ENCODE peak calls at places on chromosomes 1 and 21, in ten cellular contexts. One of them, this sample, is unnamed.

GRCh38 chr1:144551543-144552424 is 40.9 kb upstream of the PPIAL4F start:
- DNase-seq in brain microvascular endothelial cell: peak
- DNase-seq in K562: peak
- DNase-seq in spleen: peak
- DNase-seq in ureter: peak
- DNase-seq in dorsolateral prefrontal cortex: peak
- DNase-seq in RPMI8226: peak
- DNase-seq in HCT116: peak
- DNase-seq in activated CD4-positive, alpha-beta memory T cell treated with anti-CD3 and anti-CD28 coated beads, Interleukin-2, amount 10 ng/mL, durations not matched to agents 7 days and 5 days: peak
- DNase-seq in GM13977: peak
- DNase-seq in this sample: peak

GRCh38 chr1:3196577-3197245 is 127.7 kb downstream of the PRDM16 start:
- DNase-seq in brain microvascular endothelial cell: no peak
- DNase-seq in K562: no peak
- DNase-seq in spleen: no peak
- DNase-seq in ureter: no peak
- DNase-seq in dorsolateral prefrontal cortex: no peak
- DNase-seq in RPMI8226: no peak
- DNase-seq in HCT116: no peak
- DNase-seq in activated CD4-positive, alpha-beta memory T cell treated with anti-CD3 and anti-CD28 coated beads, Interleukin-2, amount 10 ng/mL, durations not matched to agents 7 days and 5 days: no peak
- DNase-seq in GM13977: no peak
- DNase-seq in this sample: no peak

GRCh38 chr1:116503535-116504307 is 67.1 kb downstream of the CD58 start:
- DNase-seq in brain microvascular endothelial cell: no peak
- DNase-seq in K562: peak
- DNase-seq in spleen: peak
- DNase-seq in ureter: peak
- DNase-seq in dorsolateral prefrontal cortex: no peak
- DNase-seq in RPMI8226: no peak
- DNase-seq in HCT116: no peak
- DNase-seq in activated CD4-positive, alpha-beta memory T cell treated with anti-CD3 and anti-CD28 coated beads, Interleukin-2, amount 10 ng/mL, durations not matched to agents 7 days and 5 days: peak
- DNase-seq in GM13977: no peak
- DNase-seq in this sample: no peak

GRCh38 chr1:229268505-229268904 is 2.4 kb upstream of the RAB4A start:
- DNase-seq in brain microvascular endothelial cell: no peak
- DNase-seq in K562: no peak
- DNase-seq in spleen: no peak
- DNase-seq in ureter: no peak
- DNase-seq in dorsolateral prefrontal cortex: no peak
- DNase-seq in RPMI8226: no peak
- DNase-seq in HCT116: no peak
- DNase-seq in activated CD4-positive, alpha-beta memory T cell treated with anti-CD3 and anti-CD28 coated beads, Interleukin-2, amount 10 ng/mL, durations not matched to agents 7 days and 5 days: no peak
- DNase-seq in GM13977: no peak
- DNase-seq in this sample: no peak

GRCh38 chr1:38736399-38736798 is 123.2 kb downstream of the RRAGC start:
- DNase-seq in brain microvascular endothelial cell: no peak
- DNase-seq in K562: no peak
- DNase-seq in spleen: no peak
- DNase-seq in ureter: no peak
- DNase-seq in dorsolateral prefrontal cortex: no peak
- DNase-seq in RPMI8226: no peak
- DNase-seq in HCT116: no peak
- DNase-seq in activated CD4-positive, alpha-beta memory T cell treated with anti-CD3 and anti-CD28 coated beads, Interleukin-2, amount 10 ng/mL, durations not matched to agents 7 days and 5 days: no peak
- DNase-seq in GM13977: no peak
- DNase-seq in this sample: no peak

GRCh38 chr1:230632273-230632873 is 9.9 kb upstream of the COG2 start:
- DNase-seq in brain microvascular endothelial cell: peak
- DNase-seq in K562: no peak
- DNase-seq in spleen: no peak
- DNase-seq in ureter: no peak
- DNase-seq in dorsolateral prefrontal cortex: no peak
- DNase-seq in RPMI8226: peak
- DNase-seq in HCT116: peak
- DNase-seq in activated CD4-positive, alpha-beta memory T cell treated with anti-CD3 and anti-CD28 coated beads, Interleukin-2, amount 10 ng/mL, durations not matched to agents 7 days and 5 days: no peak
- DNase-seq in GM13977: peak
- DNase-seq in this sample: peak

GRCh38 chr21:17769049-17769845 is 49.9 kb downstream of the C21orf91 start:
- DNase-seq in brain microvascular endothelial cell: no peak
- DNase-seq in K562: no peak
- DNase-seq in spleen: no peak
- DNase-seq in ureter: no peak
- DNase-seq in dorsolateral prefrontal cortex: no peak
- DNase-seq in RPMI8226: no peak
- DNase-seq in HCT116: no peak
- DNase-seq in activated CD4-positive, alpha-beta memory T cell treated with anti-CD3 and anti-CD28 coated beads, Interleukin-2, amount 10 ng/mL, durations not matched to agents 7 days and 5 days: no peak
- DNase-seq in GM13977: no peak
- DNase-seq in this sample: no peak

GRCh38 chr1:22039594-22040347 is 12.7 kb upstream of the CDC42 start:
- DNase-seq in brain microvascular endothelial cell: no peak
- DNase-seq in K562: peak
- DNase-seq in spleen: peak
- DNase-seq in ureter: peak
- DNase-seq in dorsolateral prefrontal cortex: no peak
- DNase-seq in RPMI8226: peak
- DNase-seq in HCT116: no peak
- DNase-seq in activated CD4-positive, alpha-beta memory T cell treated with anti-CD3 and anti-CD28 coated beads, Interleukin-2, amount 10 ng/mL, durations not matched to agents 7 days and 5 days: peak
- DNase-seq in GM13977: peak
- DNase-seq in this sample: no peak

GRCh38 chr1:200558866-200559459 is 61.6 kb downstream of the KIF14 start:
- DNase-seq in brain microvascular endothelial cell: peak
- DNase-seq in K562: no peak
- DNase-seq in spleen: no peak
- DNase-seq in ureter: no peak
- DNase-seq in dorsolateral prefrontal cortex: no peak
- DNase-seq in RPMI8226: peak
- DNase-seq in HCT116: peak
- DNase-seq in activated CD4-positive, alpha-beta memory T cell treated with anti-CD3 and anti-CD28 coated beads, Interleukin-2, amount 10 ng/mL, durations not matched to agents 7 days and 5 days: no peak
- DNase-seq in GM13977: peak
- DNase-seq in this sample: peak

GRCh38 chr21:26941436-26941835 is 25.5 kb downstream of the ADAMTS5 start:
- DNase-seq in brain microvascular endothelial cell: no peak
- DNase-seq in K562: no peak
- DNase-seq in spleen: no peak
- DNase-seq in ureter: no peak
- DNase-seq in dorsolateral prefrontal cortex: no peak
- DNase-seq in RPMI8226: no peak
- DNase-seq in HCT116: no peak
- DNase-seq in activated CD4-positive, alpha-beta memory T cell treated with anti-CD3 and anti-CD28 coated beads, Interleukin-2, amount 10 ng/mL, durations not matched to agents 7 days and 5 days: no peak
- DNase-seq in GM13977: no peak
- DNase-seq in this sample: no peak

GRCh38 chr1:170126691-170127090 is 19.1 kb upstream of the NTMT2 start:
- DNase-seq in brain microvascular endothelial cell: peak
- DNase-seq in K562: no peak
- DNase-seq in spleen: no peak
- DNase-seq in ureter: no peak
- DNase-seq in dorsolateral prefrontal cortex: no peak
- DNase-seq in RPMI8226: no peak
- DNase-seq in HCT116: no peak
- DNase-seq in activated CD4-positive, alpha-beta memory T cell treated with anti-CD3 and anti-CD28 coated beads, Interleukin-2, amount 10 ng/mL, durations not matched to agents 7 days and 5 days: no peak
- DNase-seq in GM13977: peak
- DNase-seq in this sample: peak

GRCh38 chr1:20430355-20431290 is 55.4 kb downstream of the CAMK2N1 start:
- DNase-seq in brain microvascular endothelial cell: no peak
- DNase-seq in K562: peak
- DNase-seq in spleen: no peak
- DNase-seq in ureter: no peak
- DNase-seq in dorsolateral prefrontal cortex: peak
- DNase-seq in RPMI8226: peak
- DNase-seq in HCT116: no peak
- DNase-seq in activated CD4-positive, alpha-beta memory T cell treated with anti-CD3 and anti-CD28 coated beads, Interleukin-2, amount 10 ng/mL, durations not matched to agents 7 days and 5 days: peak
- DNase-seq in GM13977: peak
- DNase-seq in this sample: no peak

GRCh38 chr1:164071288-164071687 is 487.7 kb upstream of the PBX1 start:
- DNase-seq in brain microvascular endothelial cell: no peak
- DNase-seq in K562: no peak
- DNase-seq in spleen: no peak
- DNase-seq in ureter: no peak
- DNase-seq in dorsolateral prefrontal cortex: no peak
- DNase-seq in RPMI8226: no peak
- DNase-seq in HCT116: no peak
- DNase-seq in activated CD4-positive, alpha-beta memory T cell treated with anti-CD3 and anti-CD28 coated beads, Interleukin-2, amount 10 ng/mL, durations not matched to agents 7 days and 5 days: no peak
- DNase-seq in GM13977: no peak
- DNase-seq in this sample: no peak

GRCh38 chr1:5891736-5892135 is 100.5 kb downstream of the NPHP4 start:
- DNase-seq in brain microvascular endothelial cell: peak
- DNase-seq in K562: no peak
- DNase-seq in spleen: no peak
- DNase-seq in ureter: no peak
- DNase-seq in dorsolateral prefrontal cortex: no peak
- DNase-seq in RPMI8226: no peak
- DNase-seq in HCT116: no peak
- DNase-seq in activated CD4-positive, alpha-beta memory T cell treated with anti-CD3 and anti-CD28 coated beads, Interleukin-2, amount 10 ng/mL, durations not matched to agents 7 days and 5 days: no peak
- DNase-seq in GM13977: no peak
- DNase-seq in this sample: peak

GRCh38 chr1:55572878-55573734 is 357.9 kb upstream of the USP24 start:
- DNase-seq in brain microvascular endothelial cell: peak
- DNase-seq in K562: no peak
- DNase-seq in spleen: no peak
- DNase-seq in ureter: no peak
- DNase-seq in dorsolateral prefrontal cortex: no peak
- DNase-seq in RPMI8226: no peak
- DNase-seq in HCT116: peak
- DNase-seq in activated CD4-positive, alpha-beta memory T cell treated with anti-CD3 and anti-CD28 coated beads, Interleukin-2, amount 10 ng/mL, durations not matched to agents 7 days and 5 days: no peak
- DNase-seq in GM13977: no peak
- DNase-seq in this sample: peak

GRCh38 chr1:22398656-22399420 is 52.8 kb upstream of the ZBTB40 start:
- DNase-seq in brain microvascular endothelial cell: no peak
- DNase-seq in K562: no peak
- DNase-seq in spleen: no peak
- DNase-seq in ureter: no peak
- DNase-seq in dorsolateral prefrontal cortex: no peak
- DNase-seq in RPMI8226: no peak
- DNase-seq in HCT116: no peak
- DNase-seq in activated CD4-positive, alpha-beta memory T cell treated with anti-CD3 and anti-CD28 coated beads, Interleukin-2, amount 10 ng/mL, durations not matched to agents 7 days and 5 days: no peak
- DNase-seq in GM13977: no peak
- DNase-seq in this sample: peak

GRCh38 chr21:17083084-17083483 is 429.8 kb upstream of the CXADR start:
- DNase-seq in brain microvascular endothelial cell: no peak
- DNase-seq in K562: no peak
- DNase-seq in spleen: no peak
- DNase-seq in ureter: no peak
- DNase-seq in dorsolateral prefrontal cortex: no peak
- DNase-seq in RPMI8226: no peak
- DNase-seq in HCT116: no peak
- DNase-seq in activated CD4-positive, alpha-beta memory T cell treated with anti-CD3 and anti-CD28 coated beads, Interleukin-2, amount 10 ng/mL, durations not matched to agents 7 days and 5 days: no peak
- DNase-seq in GM13977: no peak
- DNase-seq in this sample: no peak

GRCh38 chr21:14918542-14918941 is 146.3 kb downstream of the NRIP1 start:
- DNase-seq in brain microvascular endothelial cell: no peak
- DNase-seq in K562: no peak
- DNase-seq in spleen: no peak
- DNase-seq in ureter: no peak
- DNase-seq in dorsolateral prefrontal cortex: no peak
- DNase-seq in RPMI8226: no peak
- DNase-seq in HCT116: no peak
- DNase-seq in activated CD4-positive, alpha-beta memory T cell treated with anti-CD3 and anti-CD28 coated beads, Interleukin-2, amount 10 ng/mL, durations not matched to agents 7 days and 5 days: no peak
- DNase-seq in GM13977: no peak
- DNase-seq in this sample: peak

GRCh38 chr1:35390600-35391494 is 122.3 kb downstream of the ZMYM4 start:
- DNase-seq in brain microvascular endothelial cell: no peak
- DNase-seq in K562: peak
- DNase-seq in spleen: no peak
- DNase-seq in ureter: no peak
- DNase-seq in dorsolateral prefrontal cortex: no peak
- DNase-seq in RPMI8226: no peak
- DNase-seq in HCT116: no peak
- DNase-seq in activated CD4-positive, alpha-beta memory T cell treated with anti-CD3 and anti-CD28 coated beads, Interleukin-2, amount 10 ng/mL, durations not matched to agents 7 days and 5 days: no peak
- DNase-seq in GM13977: no peak
- DNase-seq in this sample: no peak

This sample was measured in LHCN-M2.